ENCODE peak calls at places on chromosomes 12 and 14, in five cellular contexts. M is mesothelial cell of epicardium, A is kidney epithelial cell, D is left colon, Z is tibial nerve. X is an unnamed sample.

GRCh38 chr14:90962505-90962904 is 97.9 kb downstream of the RPS6KA5 start:
- DNase-seq in M (no peak), A (no peak), D (no peak), Z (no peak), X (no peak)

GRCh38 chr14:20714593-20715250 is 26.2 kb downstream of the ANG start:
- DNase-seq in M (no peak), A (no peak), D (peak), Z (peak), X (no peak)

GRCh38 chr14:68282479-68283377 is 463.1 kb downstream of the RAD51B start:
- DNase-seq in M (no peak), A (no peak), D (no peak), Z (no peak), X (no peak)

GRCh38 chr12:95416111-95416636 is 57.8 kb upstream of the METAP2 start:
- DNase-seq in M (no peak), A (no peak), D (no peak), Z (no peak), X (no peak)

GRCh38 chr12:39419471-39419870 is 23.4 kb downstream of the KIF21A start:
- DNase-seq in M (no peak), A (no peak), D (no peak), Z (no peak), X (no peak)

GRCh38 chr14:29724991-29725390 is 202.7 kb downstream of the PRKD1 start:
- DNase-seq in M (no peak), A (no peak), D (no peak), Z (no peak), X (no peak)

GRCh38 chr12:113097716-113098427 is 37.7 kb downstream of the RASAL1 start:
- DNase-seq in M (no peak), A (no peak), D (no peak), Z (peak), X (no peak)

GRCh38 chr14:34220921-34221320 is 241.1 kb downstream of the SPTSSA start:
- DNase-seq in M (no peak), A (no peak), D (no peak), Z (no peak), X (no peak)

GRCh38 chr12:13275366-13275765 is 78.8 kb downstream of the EMP1 start:
- DNase-seq in M (no peak), A (no peak), D (no peak), Z (no peak), X (no peak)

GRCh38 chr12:1837541-1838206 is 17.3 kb downstream of the LRTM2 start:
- DNase-seq in M (no peak), A (no peak), D (no peak), Z (no peak), X (no peak)

GRCh38 chr14:68316078-68316868 is 476.6 kb downstream of the ZFP36L1 start:
- DNase-seq in M (no peak), A (no peak), D (no peak), Z (no peak), X (no peak)

GRCh38 chr14:24232645-24233537 is at the start of gene GMPR2:
- DNase-seq in M (no peak), A (no peak), D (no peak), Z (no peak), X (no peak)

GRCh38 chr14:89933002-89933401 is 21.5 kb downstream of the EFCAB11 start:
- DNase-seq in M (no peak), A (no peak), D (peak), Z (no peak), X (no peak)

GRCh38 chr14:68506645-68507405 is 286.0 kb downstream of the ZFP36L1 start:
- DNase-seq in M (no peak), A (peak), D (peak), Z (no peak), X (no peak)

GRCh38 chr12:57096748-57097553 is 8.0 kb downstream of the NAB2 start:
- DNase-seq in M (no peak), A (no peak), D (no peak), Z (no peak), X (no peak)

GRCh38 chr14:40630471-40630870 is 976.2 kb upstream of the LRFN5 start:
- DNase-seq in M (no peak), A (no peak), D (no peak), Z (no peak), X (no peak)

GRCh38 chr14:69963966-69964365 is 84.8 kb downstream of the SMOC1 start:
- DNase-seq in M (no peak), A (no peak), D (no peak), Z (no peak), X (no peak)

GRCh38 chr12:65500121-65500846 is 221.8 kb downstream of the MSRB3 start:
- DNase-seq in M (no peak), A (no peak), D (no peak), Z (no peak), X (no peak)

GRCh38 chr12:84701041-84701440 is 211.6 kb downstream of the SLC6A15 start:
- DNase-seq in M (no peak), A (no peak), D (no peak), Z (no peak), X (no peak)

GRCh38 chr12:87923361-87923760 is 105.8 kb downstream of the C12orf50 start:
- DNase-seq in M (no peak), A (no peak), D (no peak), Z (no peak), X (no peak)

GRCh38 chr14:26004342-26004741 is 593.5 kb downstream of the NOVA1 start:
- DNase-seq in M (no peak), A (no peak), D (no peak), Z (no peak), X (no peak)

GRCh38 chr12:124518051-124518932 is 49.1 kb downstream of the NCOR2 start:
- DNase-seq in M (peak), A (peak), D (peak), Z (peak), X (no peak)

GRCh38 chr12:1504304-1505150 is 89.9 kb downstream of the FBXL14 start:
- DNase-seq in M (no peak), A (no peak), D (no peak), Z (no peak), X (no peak)

GRCh38 chr12:544142-544541 is 84.4 kb downstream of the B4GALNT3 start:
- DNase-seq in M (no peak), A (no peak), D (no peak), Z (no peak), X (no peak)

GRCh38 chr14:62420853-62421252 is 624.4 kb downstream of the KCNH5 start:
- DNase-seq in M (no peak), A (no peak), D (no peak), Z (no peak), X (no peak)

GRCh38 chr12:12209675-12210074 is 57.2 kb downstream of the LRP6 start:
- DNase-seq in M (no peak), A (no peak), D (no peak), Z (no peak), X (no peak)

GRCh38 chr14:77647853-77648252 is 31.4 kb upstream of the SPTLC2 start:
- DNase-seq in M (no peak), A (no peak), D (no peak), Z (no peak), X (no peak)

GRCh38 chr14:65054471-65055085 is 47.7 kb downstream of the MAX start:
- DNase-seq in M (no peak), A (no peak), D (no peak), Z (no peak), X (no peak)

GRCh38 chr12:109738878-109739665 is 25.4 kb downstream of the FAM222A start:
- DNase-seq in M (no peak), A (no peak), D (no peak), Z (no peak), X (no peak)

GRCh38 chr14:91681893-91682563 is 49.9 kb downstream of the CATSPERB start:
- DNase-seq in M (no peak), A (no peak), D (no peak), Z (no peak), X (no peak)

GRCh38 chr12:990308-990648 is 745 bp upstream of the ERC1 start:
- DNase-seq in M (peak), A (no peak), D (peak), Z (peak), X (no peak)

GRCh38 chr12:89225401-89225800 is 126.9 kb downstream of the DUSP6 start:
- DNase-seq in M (no peak), A (peak), D (peak), Z (no peak), X (no peak)

GRCh38 chr12:11856971-11857370 is 207.5 kb downstream of the ETV6 start:
- DNase-seq in M (no peak), A (no peak), D (no peak), Z (no peak), X (no peak)

X was measured in H1.